ENCODE peak calls at places on chromosome 21, in six cellular contexts. One of them, this sample, is unnamed.

GRCh38 chr21:43324596-43324995 is 102.3 kb downstream of the SIK1 start:
- DNase-seq in GM20000: no peak
- DNase-seq in ovary: no peak
- DNase-seq in psoas muscle: no peak
- DNase-seq in aorta: no peak
- DNase-seq in HuH-7: no peak
- DNase-seq in this sample: no peak

GRCh38 chr21:21921410-21922232 is 923.4 kb downstream of the NCAM2 start:
- DNase-seq in GM20000: no peak
- DNase-seq in psoas muscle: no peak
- DNase-seq in aorta: no peak
- DNase-seq in ovary: no peak
- DNase-seq in HuH-7: peak
- DNase-seq in this sample: no peak

GRCh38 chr21:41562101-41563000 is 54.4 kb upstream of the TMPRSS2 start:
- DNase-seq in aorta: no peak
- DNase-seq in HuH-7: peak
- DNase-seq in ovary: no peak
- DNase-seq in psoas muscle: no peak
- DNase-seq in GM20000: no peak
- DNase-seq in this sample: peak

GRCh38 chr21:15659768-15660423 is 69.9 kb upstream of the USP25 start:
- DNase-seq in psoas muscle: no peak
- DNase-seq in HuH-7: peak
- DNase-seq in aorta: no peak
- DNase-seq in ovary: no peak
- DNase-seq in GM20000: no peak
- DNase-seq in this sample: no peak

GRCh38 chr21:32099812-32100416 is 178.9 kb downstream of the MIS18A start:
- DNase-seq in aorta: no peak
- DNase-seq in psoas muscle: no peak
- DNase-seq in HuH-7: no peak
- DNase-seq in GM20000: no peak
- DNase-seq in ovary: no peak
- DNase-seq in this sample: no peak

GRCh38 chr21:42654179-42654912 is 925 bp downstream of the PDE9A start:
- DNase-seq in psoas muscle: no peak
- DNase-seq in aorta: no peak
- DNase-seq in HuH-7: peak
- DNase-seq in GM20000: peak
- DNase-seq in ovary: no peak
- DNase-seq in this sample: no peak

GRCh38 chr21:33198346-33199135 is 31.2 kb upstream of the IFNAR2 start:
- DNase-seq in HuH-7: no peak
- DNase-seq in aorta: no peak
- DNase-seq in ovary: no peak
- DNase-seq in GM20000: no peak
- DNase-seq in psoas muscle: peak
- DNase-seq in this sample: peak

GRCh38 chr21:16007933-16008332 is 278.2 kb downstream of the USP25 start:
- DNase-seq in aorta: no peak
- DNase-seq in ovary: no peak
- DNase-seq in GM20000: no peak
- DNase-seq in HuH-7: no peak
- DNase-seq in psoas muscle: no peak
- DNase-seq in this sample: no peak

GRCh38 chr21:25025596-25025995 is 581.7 kb downstream of the MRPL39 start:
- DNase-seq in psoas muscle: no peak
- DNase-seq in GM20000: no peak
- DNase-seq in aorta: no peak
- DNase-seq in HuH-7: no peak
- DNase-seq in ovary: no peak
- DNase-seq in this sample: no peak

GRCh38 chr21:39911286-39911685 is 44.0 kb downstream of the PCP4 start:
- DNase-seq in psoas muscle: no peak
- DNase-seq in HuH-7: no peak
- DNase-seq in ovary: no peak
- DNase-seq in GM20000: no peak
- DNase-seq in aorta: no peak
- DNase-seq in this sample: no peak

GRCh38 chr21:42590431-42591131 is 62.8 kb upstream of the PDE9A start:
- DNase-seq in HuH-7: no peak
- DNase-seq in ovary: no peak
- DNase-seq in psoas muscle: no peak
- DNase-seq in GM20000: peak
- DNase-seq in aorta: no peak
- DNase-seq in this sample: no peak

GRCh38 chr21:36478207-36478701 is 1.7 kb downstream of the CLDN14 start:
- DNase-seq in aorta: no peak
- DNase-seq in GM20000: no peak
- DNase-seq in ovary: no peak
- DNase-seq in HuH-7: no peak
- DNase-seq in psoas muscle: no peak
- DNase-seq in this sample: no peak

GRCh38 chr21:26939532-26940181 is 27.2 kb downstream of the ADAMTS5 start:
- DNase-seq in HuH-7: no peak
- DNase-seq in psoas muscle: peak
- DNase-seq in ovary: no peak
- DNase-seq in aorta: no peak
- DNase-seq in GM20000: no peak
- DNase-seq in this sample: no peak

GRCh38 chr21:45294509-45295291 is 7.0 kb upstream of the POFUT2 start:
- DNase-seq in ovary: peak
- DNase-seq in aorta: peak
- DNase-seq in psoas muscle: peak
- DNase-seq in HuH-7: peak
- DNase-seq in GM20000: no peak
- DNase-seq in this sample: peak

GRCh38 chr21:46168659-46169386 is 13.4 kb upstream of the FTCD start:
- DNase-seq in HuH-7: no peak
- DNase-seq in aorta: no peak
- DNase-seq in psoas muscle: no peak
- DNase-seq in ovary: peak
- DNase-seq in GM20000: no peak
- DNase-seq in this sample: no peak

GRCh38 chr21:25494804-25495203 is 112.5 kb downstream of the MRPL39 start:
- DNase-seq in GM20000: no peak
- DNase-seq in ovary: no peak
- DNase-seq in aorta: no peak
- DNase-seq in psoas muscle: no peak
- DNase-seq in HuH-7: no peak
- DNase-seq in this sample: no peak

GRCh38 chr21:44917446-44918106 is 3.1 kb downstream of the ITGB2 start:
- DNase-seq in GM20000: no peak
- DNase-seq in psoas muscle: no peak
- DNase-seq in ovary: no peak
- DNase-seq in aorta: no peak
- DNase-seq in HuH-7: no peak
- DNase-seq in this sample: no peak

GRCh38 chr21:36203603-36203889 is 46.9 kb downstream of the DOP1B start:
- DNase-seq in aorta: peak
- DNase-seq in ovary: no peak
- DNase-seq in HuH-7: no peak
- DNase-seq in psoas muscle: no peak
- DNase-seq in GM20000: peak
- DNase-seq in this sample: no peak

GRCh38 chr21:43880111-43880985 is 15.3 kb downstream of the AGPAT3 start:
- DNase-seq in aorta: no peak
- DNase-seq in psoas muscle: peak
- DNase-seq in HuH-7: no peak
- DNase-seq in ovary: peak
- DNase-seq in GM20000: no peak
- DNase-seq in this sample: no peak

GRCh38 chr21:17250651-17251294 is 262.1 kb upstream of the CXADR start:
- DNase-seq in ovary: no peak
- DNase-seq in GM20000: no peak
- DNase-seq in aorta: no peak
- DNase-seq in psoas muscle: no peak
- DNase-seq in HuH-7: no peak
- DNase-seq in this sample: no peak

GRCh38 chr21:34722684-34723300 is 54.0 kb downstream of the CLIC6 start:
- DNase-seq in aorta: no peak
- DNase-seq in HuH-7: peak
- DNase-seq in ovary: no peak
- DNase-seq in GM20000: peak
- DNase-seq in psoas muscle: no peak
- DNase-seq in this sample: no peak

GRCh38 chr21:19853709-19854575 is 1144.3 kb upstream of the NCAM2 start:
- DNase-seq in aorta: peak
- DNase-seq in GM20000: no peak
- DNase-seq in HuH-7: peak
- DNase-seq in psoas muscle: no peak
- DNase-seq in ovary: no peak
- DNase-seq in this sample: no peak

GRCh38 chr21:34827445-34828235 is 158.8 kb downstream of the CLIC6 start:
- DNase-seq in ovary: no peak
- DNase-seq in HuH-7: no peak
- DNase-seq in GM20000: no peak
- DNase-seq in aorta: no peak
- DNase-seq in psoas muscle: no peak
- DNase-seq in this sample: peak

GRCh38 chr21:30434033-30434631 is 4.1 kb downstream of the KRTAP13-4 start:
- DNase-seq in GM20000: no peak
- DNase-seq in HuH-7: peak
- DNase-seq in ovary: no peak
- DNase-seq in psoas muscle: no peak
- DNase-seq in aorta: no peak
- DNase-seq in this sample: no peak

GRCh38 chr21:14815001-14815400 is 249.8 kb downstream of the NRIP1 start:
- DNase-seq in ovary: no peak
- DNase-seq in HuH-7: no peak
- DNase-seq in psoas muscle: no peak
- DNase-seq in GM20000: no peak
- DNase-seq in aorta: no peak
- DNase-seq in this sample: no peak

GRCh38 chr21:20030390-20030789 is 967.8 kb upstream of the NCAM2 start:
- DNase-seq in ovary: no peak
- DNase-seq in HuH-7: no peak
- DNase-seq in aorta: no peak
- DNase-seq in GM20000: no peak
- DNase-seq in psoas muscle: no peak
- DNase-seq in this sample: no peak

GRCh38 chr21:30480145-30480544 is at the start of gene KRTAP19-1:
- DNase-seq in HuH-7: no peak
- DNase-seq in ovary: no peak
- DNase-seq in psoas muscle: no peak
- DNase-seq in GM20000: no peak
- DNase-seq in aorta: peak
- DNase-seq in this sample: no peak

GRCh38 chr21:43864806-43865470 is at the start of gene AGPAT3:
- DNase-seq in aorta: peak
- DNase-seq in GM20000: peak
- DNase-seq in ovary: peak
- DNase-seq in psoas muscle: peak
- DNase-seq in HuH-7: no peak
- DNase-seq in this sample: no peak

GRCh38 chr21:34845521-34846213 is 176.9 kb downstream of the CLIC6 start:
- DNase-seq in aorta: no peak
- DNase-seq in psoas muscle: no peak
- DNase-seq in GM20000: peak
- DNase-seq in HuH-7: peak
- DNase-seq in ovary: no peak
- DNase-seq in this sample: no peak

GRCh38 chr21:33047231-33047630 is 21.5 kb downstream of the OLIG2 start:
- DNase-seq in ovary: no peak
- DNase-seq in HuH-7: no peak
- DNase-seq in aorta: no peak
- DNase-seq in psoas muscle: no peak
- DNase-seq in GM20000: no peak
- DNase-seq in this sample: no peak

GRCh38 chr21:41466024-41466820 is 40.2 kb downstream of the MX1 start:
- DNase-seq in aorta: no peak
- DNase-seq in ovary: no peak
- DNase-seq in GM20000: no peak
- DNase-seq in HuH-7: no peak
- DNase-seq in psoas muscle: no peak
- DNase-seq in this sample: no peak

GRCh38 chr21:38859852-38860251 is 54.1 kb downstream of the ETS2 start:
- DNase-seq in GM20000: no peak
- DNase-seq in psoas muscle: no peak
- DNase-seq in HuH-7: no peak
- DNase-seq in aorta: no peak
- DNase-seq in ovary: no peak
- DNase-seq in this sample: no peak

GRCh38 chr21:41593051-41593783 is 85.3 kb upstream of the TMPRSS2 start:
- DNase-seq in aorta: no peak
- DNase-seq in GM20000: no peak
- DNase-seq in ovary: no peak
- DNase-seq in HuH-7: no peak
- DNase-seq in psoas muscle: no peak
- DNase-seq in this sample: peak

GRCh38 chr21:17441370-17441769 is 71.5 kb upstream of the CXADR start:
- DNase-seq in psoas muscle: no peak
- DNase-seq in ovary: no peak
- DNase-seq in aorta: no peak
- DNase-seq in GM20000: no peak
- DNase-seq in HuH-7: peak
- DNase-seq in this sample: no peak

GRCh38 chr21:29481641-29482040 is 182.9 kb downstream of the BACH1 start:
- DNase-seq in HuH-7: no peak
- DNase-seq in GM20000: no peak
- DNase-seq in psoas muscle: no peak
- DNase-seq in ovary: no peak
- DNase-seq in aorta: no peak
- DNase-seq in this sample: no peak